ENCODE peak calls at places on chromosomes 5 and 9, in ten cellular contexts. I is AG08396, J is cardiac fibroblast, C is T-helper 1 cell, M is NCI-H2081, N is NCI-H1417, X is activated T-helper 1 cell treated with Interleukin-2 at 50 U/mL for 16 hours, O is PC-3, G is posterior vena cava, E is Calu3. P is an unnamed sample.

GRCh38 chr9:121650220-121651013 is 1.0 kb upstream of the DAB2IP start:
- DNase-seq in I (no peak), J (peak), C (no peak), M (peak), N (peak), X (no peak), O (peak), G (peak), E (peak), P (peak)

GRCh38 chr9:74245871-74246552 is 251.1 kb upstream of the RORB start:
- DNase-seq in I (no peak), J (no peak), C (no peak), M (no peak), N (no peak), X (no peak), O (no peak), G (no peak), E (no peak), P (no peak)

GRCh38 chr5:102933721-102934459 is 178.8 kb downstream of the PAM start:
- DNase-seq in I (no peak), J (no peak), C (no peak), M (no peak), N (no peak), X (no peak), O (no peak), G (no peak), E (no peak), P (no peak)

GRCh38 chr5:33423018-33423630 is 17.6 kb upstream of the TARS1 start:
- DNase-seq in I (no peak), J (peak), C (no peak), M (peak), N (no peak), X (no peak), O (peak), G (no peak), E (no peak), P (no peak)

GRCh38 chr5:118701796-118702195 is 286.6 kb downstream of the DTWD2 start:
- DNase-seq in I (no peak), J (no peak), C (no peak), M (no peak), N (no peak), X (no peak), O (no peak), G (no peak), E (no peak), P (no peak)

GRCh38 chr9:131709741-131710499 is 30.0 kb downstream of the RAPGEF1 start:
- DNase-seq in I (no peak), J (peak), C (peak), M (no peak), N (no peak), X (no peak), O (no peak), G (no peak), E (no peak), P (no peak)

GRCh38 chr5:40622463-40623252 is 57.1 kb upstream of the PTGER4 start:
- DNase-seq in I (no peak), J (no peak), C (no peak), M (no peak), N (no peak), X (no peak), O (no peak), G (no peak), E (no peak), P (no peak)

GRCh38 chr5:99795026-99795425 is 740.1 kb upstream of the FAM174A start:
- DNase-seq in I (no peak), J (no peak), C (no peak), M (no peak), N (no peak), X (no peak), O (no peak), G (no peak), E (no peak), P (no peak)

GRCh38 chr5:152170350-152170749 is 234.7 kb downstream of the NMUR2 start:
- DNase-seq in I (no peak), J (no peak), C (no peak), M (no peak), N (peak), X (no peak), O (peak), G (no peak), E (no peak), P (no peak)

GRCh38 chr5:1856596-1857255 is 26.0 kb downstream of the IRX4 start:
- DNase-seq in I (no peak), J (no peak), C (no peak), M (no peak), N (no peak), X (no peak), O (no peak), G (no peak), E (no peak), P (no peak)

GRCh38 chr5:39214912-39215709 is 4.3 kb downstream of the FYB1 start:
- DNase-seq in I (no peak), J (no peak), C (peak), M (no peak), N (no peak), X (no peak), O (no peak), G (no peak), E (no peak), P (no peak)